ENCODE peak calls at places on chromosomes 4 and X, in five cellular contexts. A is heart left ventricle; G is EL; M is activated naive CD8-positive, alpha-beta T cell treated with anti-CD3 and anti-CD28 coated beads, Interleukin-2, amount 50 U/mL, for 24 hours; I is nephron progenitor cell. H is an unnamed sample.

GRCh38 chr4:111334356-111334755 is 711.5 kb upstream of the PITX2 start:
- DNase-seq in A (no peak), G (no peak), M (no peak), I (no peak), H (no peak)

GRCh38 chr4:174107749-174108354 is 175.6 kb downstream of the FBXO8 start:
- DNase-seq in A (no peak), G (no peak), M (no peak), I (no peak), H (no peak)

GRCh38 chr4:74364649-74365491 is at the start of gene EREG:
- DNase-seq in A (peak; percentile 25), G (peak; percentile 62), M (peak; percentile 18), I (peak; percentile 76), H (peak; percentile 13)

GRCh38 chr4:15182600-15183222 is 180.4 kb downstream of the CPEB2 start:
- DNase-seq in A (no peak), G (peak; percentile 38), M (peak; percentile 14), I (no peak), H (peak; percentile 28)

GRCh38 chrX:150848914-150849365 is 49.5 kb downstream of the CD99L2 start:
- DNase-seq in A (no peak), G (no peak), M (no peak), I (no peak), H (peak; percentile 68)

GRCh38 chrX:69996102-69996468 is 53.7 kb downstream of the AWAT2 start:
- DNase-seq in A (no peak), G (no peak), M (no peak), I (no peak), H (no peak)

GRCh38 chrX:120485562-120486520 is 16.7 kb upstream of the LAMP2 start:
- DNase-seq in A (peak; percentile 87), G (peak; percentile 85), M (peak; percentile 49), I (peak; percentile 38), H (peak; percentile 76)

GRCh38 chrX:45811307-45811706 is 610.6 kb upstream of the DIPK2B start:
- DNase-seq in A (no peak), G (no peak), M (no peak), I (no peak), H (no peak)

GRCh38 chrX:95884196-95884595 is 800.4 kb upstream of the DIAPH2 start:
- DNase-seq in A (no peak), G (no peak), M (no peak), I (no peak), H (no peak)

GRCh38 chr4:78989697-78990270 is 50.5 kb upstream of the PAQR3 start:
- DNase-seq in A (no peak), G (no peak), M (no peak), I (no peak), H (no peak)

GRCh38 chrX:69109706-69110635 is 55.3 kb downstream of the PJA1 start:
- DNase-seq in A (no peak), G (peak; percentile 90), M (no peak), I (no peak), H (peak; percentile 52)